ENCODE peak calls at places on chromosomes 6 and 20, in four cellular contexts. C, F, V and P are unnamed samples.

GRCh38 chr6:115643762-115644161 is 416.9 kb downstream of the FRK start:
- DNase-seq in C (no peak), V (no peak), F (peak; percentile 35), P (no peak)

GRCh38 chr6:133136177-133136896 is 104.8 kb upstream of the EYA4 start:
- DNase-seq in V (no peak), F (no peak), C (no peak), P (no peak)

GRCh38 chr6:112946051-112946450 is 598.9 kb downstream of the RFPL4B start:
- DNase-seq in V (no peak), C (no peak), F (no peak), P (no peak)

GRCh38 chr20:33263784-33264183 is 19.2 kb upstream of the BPIFB1 start:
- DNase-seq in F (no peak), V (no peak), C (no peak), P (no peak)

GRCh38 chr6:119829006-119829405 is 479.4 kb upstream of the MAN1A1 start:
- DNase-seq in V (no peak), C (no peak), F (no peak), P (no peak)

GRCh38 chr6:152068622-152069261 is 261.3 kb downstream of the ESR1 start:
- DNase-seq in C (no peak), V (no peak), F (no peak), P (no peak)

GRCh38 chr20:8721098-8721497 is 347.8 kb upstream of the PLCB4 start:
- DNase-seq in C (no peak), F (peak; percentile 71), V (peak; percentile 7), P (peak; percentile 56)

GRCh38 chr20:49742948-49743347 is 29.3 kb upstream of the B4GALT5 start:
- DNase-seq in V (no peak), F (no peak), C (no peak), P (no peak)

GRCh38 chr6:57267586-57268293 is 45.6 kb upstream of the RAB23 start:
- DNase-seq in C (peak; percentile 52), V (peak; percentile 8), F (peak; percentile 65), P (no peak)

GRCh38 chr6:42155293-42155692 is 12.9 kb upstream of the C6orf132 start:
- DNase-seq in F (no peak), V (no peak), C (no peak), P (no peak)

GRCh38 chr6:72966628-72967280 is 258.5 kb downstream of the KHDC1L start:
- DNase-seq in F (no peak), C (no peak), V (no peak), P (no peak)

GRCh38 chr20:59161626-59162170 is 1.9 kb upstream of the ZNF831 start:
- DNase-seq in V (no peak), F (no peak), C (no peak), P (no peak)

GRCh38 chr20:3068986-3069900 is 2.2 kb upstream of the OXT start:
- DNase-seq in C (no peak), F (peak; percentile 55), V (no peak), P (no peak)

GRCh38 chr20:47258745-47259695 is 97.5 kb downstream of the ZMYND8 start:
- DNase-seq in F (no peak), V (peak; percentile 98), C (no peak), P (no peak)

GRCh38 chr6:109059148-109059547 is 35.5 kb downstream of the SESN1 start:
- DNase-seq in F (peak; percentile 39), C (no peak), V (no peak), P (no peak)

GRCh38 chr20:62914970-62915457 is 11.3 kb downstream of the DIDO1 start:
- DNase-seq in F (peak; percentile 77), V (no peak), C (no peak), P (peak; percentile 67)

GRCh38 chr6:11298651-11299420 is 66.4 kb upstream of the NEDD9 start:
- DNase-seq in F (peak; percentile 98), C (peak; percentile 50), V (no peak), P (peak; percentile 27)

GRCh38 chr6:75481394-75481793 is 12.2 kb downstream of the FILIP1 start:
- DNase-seq in C (no peak), F (no peak), V (no peak), P (no peak)

GRCh38 chr6:63275953-63276352 is 43.8 kb downstream of the LGSN start:
- DNase-seq in F (no peak), V (no peak), C (no peak), P (no peak)

GRCh38 chr6:83258517-83258916 is 65.4 kb downstream of the RWDD2A start:
- DNase-seq in C (no peak), F (no peak), V (no peak), P (no peak)

GRCh38 chr6:157019733-157020132 is 242.6 kb downstream of the ARID1B start:
- DNase-seq in V (no peak), F (no peak), C (no peak), P (no peak)

GRCh38 chr6:4388675-4389074 is 253.3 kb upstream of the ECI2 start:
- DNase-seq in V (no peak), C (peak; percentile 42), F (no peak), P (peak; percentile 18)

GRCh38 chr20:1809121-1809520 is 86.1 kb upstream of the SIRPA start:
- DNase-seq in V (no peak), F (peak; percentile 32), C (no peak), P (no peak)

GRCh38 chr6:143939364-143939763 is 68.7 kb downstream of the PLAGL1 start:
- DNase-seq in V (no peak), C (no peak), F (no peak), P (no peak)

GRCh38 chr20:58708246-58708931 is 15.8 kb downstream of the NPEPL1 start:
- DNase-seq in C (peak; percentile 43), V (no peak), F (no peak), P (no peak)

DNA sequence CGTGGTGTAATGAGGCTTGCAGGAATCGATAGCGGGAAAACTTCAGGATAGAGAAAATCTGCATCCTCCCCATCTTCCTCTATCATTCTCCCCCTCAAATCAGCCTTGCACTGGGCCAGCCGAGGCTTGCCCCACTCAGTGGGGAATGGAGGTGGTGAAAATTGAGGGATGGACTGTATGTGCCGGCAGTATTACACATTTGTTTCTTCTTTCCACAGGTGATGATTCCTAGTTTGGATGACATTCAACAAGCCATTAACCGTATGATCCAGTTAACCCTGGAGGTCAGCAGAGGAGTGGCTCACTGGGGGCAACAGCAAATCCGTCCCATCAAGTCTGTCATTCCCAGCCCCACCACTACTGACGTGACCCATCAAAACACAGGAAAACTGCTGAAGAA is 100.1 kb downstream of the DNAH8 start:
- DNase-seq in F (no peak), V (no peak), C (no peak), P (no peak)
- TF ChIP-seq SUZ12 in F (no peak), V (no peak), C (no peak), P (no peak)

GRCh38 chr6:35213161-35213823 is 464 bp upstream of the SCUBE3 start:
- DNase-seq in C (no peak), F (no peak), V (no peak), P (no peak)

GRCh38 chr6:35213824-35214756 is at the start of gene SCUBE3:
- DNase-seq in F (no peak), V (no peak), C (peak; percentile 81), P (no peak)

GRCh38 chr6:35216412-35216732 is 2.6 kb downstream of the SCUBE3 start:
- DNase-seq in V (no peak), C (no peak), F (no peak), P (no peak)

GRCh38 chr6:35215665-35216411 is 2.1 kb downstream of the SCUBE3 start:
- DNase-seq in F (no peak), C (no peak), V (no peak), P (no peak)

GRCh38 chr6:35214869-35215664 is 1.3 kb downstream of the SCUBE3 start:
- DNase-seq in V (no peak), C (no peak), F (no peak), P (no peak)
- H3K4me3 ChIP-seq in V (no peak overlapping the region), C (peak overlapping the region; percentile 68), F (no peak overlapping the region), P (peak overlapping the region; percentile 59)

GRCh38 chr6:30282522-30282921 is 44.2 kb upstream of the TRIM39 start:
- DNase-seq in V (no peak), F (no peak), C (no peak), P (no peak)
- TF ChIP-seq SUZ12 in V (no peak), F (no peak), C (no peak), P (no peak)

DNA sequence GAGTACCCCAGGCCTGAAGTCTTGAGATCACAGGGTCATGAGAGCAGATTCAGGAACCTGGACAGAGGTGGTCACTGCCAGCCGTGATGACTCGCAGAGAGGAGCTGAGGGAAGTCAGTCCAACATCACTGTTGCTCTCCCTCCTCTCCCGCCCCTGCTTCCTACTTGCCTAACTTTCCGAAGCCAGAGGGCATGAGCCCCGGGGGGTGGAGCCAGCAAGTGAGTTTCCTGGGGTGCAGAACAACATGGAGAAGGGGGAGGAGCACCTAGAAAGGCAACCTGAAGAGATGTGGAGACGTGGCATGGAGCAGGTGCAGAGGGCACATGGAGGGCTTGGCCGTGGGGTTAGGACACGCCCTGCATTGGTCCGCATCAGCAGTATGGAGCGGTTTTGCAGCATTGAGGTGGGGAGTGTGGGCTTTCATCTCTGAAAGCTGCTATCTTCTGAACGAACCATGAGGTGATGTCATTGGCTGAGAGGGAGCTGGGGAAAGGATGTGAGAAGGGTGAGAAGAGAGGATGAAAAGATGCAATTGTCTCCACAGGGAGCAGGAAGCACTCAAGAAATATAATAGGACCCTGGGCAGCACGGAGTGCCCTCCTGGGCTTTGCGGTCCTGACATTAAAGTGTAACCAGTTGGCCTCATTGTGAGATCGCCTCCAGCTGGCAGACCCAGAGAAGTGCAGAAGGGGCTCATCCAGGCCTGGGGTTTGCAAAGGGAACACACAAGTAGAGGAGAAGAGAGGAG is 25.0 kb downstream of the GDAP1L1 start:
- DNase-seq in C (peak; percentile 79), V (no peak), F (no peak), P (peak; percentile 18)
- H3K4me3 ChIP-seq in C (peak overlapping the region; percentile 23), V (no peak overlapping the region), F (no peak overlapping the region), P (no peak overlapping the region)

DNA sequence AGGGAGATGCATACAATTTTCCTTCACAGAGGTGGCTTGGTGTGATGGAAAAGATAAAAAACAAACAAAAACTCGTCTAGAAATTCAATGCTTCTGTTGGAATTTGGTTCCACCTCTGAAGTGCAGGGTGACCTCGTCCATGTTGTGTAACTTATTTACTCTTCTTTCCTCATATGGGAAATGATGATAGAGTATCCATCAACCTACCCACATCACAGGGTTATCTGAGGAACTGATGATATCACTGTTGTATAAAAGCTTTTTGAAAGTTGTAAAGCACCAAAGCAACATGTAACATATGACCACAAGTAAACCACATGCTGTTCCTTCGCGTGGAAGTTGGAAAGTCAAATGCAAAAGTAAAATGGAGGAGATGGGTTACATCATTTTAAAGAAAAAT is 212.0 kb upstream of the SGK1 start:
- DNase-seq in V (no peak), F (peak; percentile 93), C (no peak), P (no peak)
- TF ChIP-seq SUZ12 in V (no peak), F (no peak), C (no peak), P (no peak)

DNA sequence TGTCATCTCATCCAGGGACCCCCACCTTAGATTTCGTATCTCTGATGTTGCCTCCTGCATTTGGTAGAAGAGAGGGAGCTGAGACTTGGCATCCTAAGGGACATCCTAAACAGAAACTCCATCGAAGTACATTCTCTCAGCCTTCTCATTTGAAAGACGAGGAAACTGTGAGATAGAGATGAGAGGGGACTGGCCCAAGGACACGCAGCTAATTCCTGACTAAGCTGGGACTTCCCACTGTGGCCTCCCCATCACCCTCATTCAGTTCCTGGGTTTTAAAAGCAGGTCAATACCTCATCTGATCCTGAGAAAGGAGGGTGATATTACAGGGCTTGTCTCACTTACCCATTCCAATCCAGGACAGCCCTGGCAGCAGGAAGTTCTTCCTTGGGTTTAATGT is 855 bp upstream of the WFDC5 start:
- DNase-seq in V (no peak), C (no peak), F (no peak), P (no peak)
- H3K4me3 ChIP-seq in V (no peak overlapping the region), C (no peak overlapping the region), F (no peak overlapping the region), P (no peak overlapping the region)